ENCODE peak calls at places on chromosomes 1 and 21, in five cellular contexts. One of them, this sample, is unnamed.

GRCh38 chr21:42983102-42983501 is 8.7 kb downstream of the PKNOX1 start:
- DNase-seq in activated T-helper 1 cell treated with anti-CD3 and anti-CD28 coated beads, Interleukin-2, amount 50 U/mL, for 16 hours: no peak
- DNase-seq in left ventricle myocardium inferior: no peak
- DNase-seq in NCI-H460: no peak
- DNase-seq in AG10803: no peak
- DNase-seq in this sample: no peak

GRCh38 chr1:205939690-205940330 is 3.4 kb downstream of the SLC26A9 start:
- DNase-seq in AG10803: no peak
- DNase-seq in left ventricle myocardium inferior: no peak
- DNase-seq in activated T-helper 1 cell treated with anti-CD3 and anti-CD28 coated beads, Interleukin-2, amount 50 U/mL, for 16 hours: no peak
- DNase-seq in NCI-H460: no peak
- DNase-seq in this sample: no peak

GRCh38 chr1:27727126-27727525 is 1.4 kb downstream of the FAM76A start:
- DNase-seq in AG10803: peak
- DNase-seq in left ventricle myocardium inferior: no peak
- DNase-seq in NCI-H460: no peak
- DNase-seq in activated T-helper 1 cell treated with anti-CD3 and anti-CD28 coated beads, Interleukin-2, amount 50 U/mL, for 16 hours: no peak
- DNase-seq in this sample: no peak

GRCh38 chr1:24070821-24071393 is 41.0 kb downstream of the MYOM3 start:
- DNase-seq in NCI-H460: peak
- DNase-seq in AG10803: peak
- DNase-seq in activated T-helper 1 cell treated with anti-CD3 and anti-CD28 coated beads, Interleukin-2, amount 50 U/mL, for 16 hours: peak
- DNase-seq in left ventricle myocardium inferior: peak
- DNase-seq in this sample: peak

GRCh38 chr21:43812957-43813730 is 23.8 kb downstream of the RRP1 start:
- DNase-seq in AG10803: no peak
- DNase-seq in activated T-helper 1 cell treated with anti-CD3 and anti-CD28 coated beads, Interleukin-2, amount 50 U/mL, for 16 hours: no peak
- DNase-seq in NCI-H460: no peak
- DNase-seq in left ventricle myocardium inferior: no peak
- DNase-seq in this sample: no peak

GRCh38 chr1:31548518-31548898 is 27.8 kb upstream of the TINAGL1 start:
- DNase-seq in NCI-H460: no peak
- DNase-seq in activated T-helper 1 cell treated with anti-CD3 and anti-CD28 coated beads, Interleukin-2, amount 50 U/mL, for 16 hours: no peak
- DNase-seq in AG10803: no peak
- DNase-seq in left ventricle myocardium inferior: no peak
- DNase-seq in this sample: no peak

GRCh38 chr1:114745351-114745750 is 12.4 kb downstream of the CSDE1 start:
- DNase-seq in left ventricle myocardium inferior: no peak
- DNase-seq in activated T-helper 1 cell treated with anti-CD3 and anti-CD28 coated beads, Interleukin-2, amount 50 U/mL, for 16 hours: no peak
- DNase-seq in NCI-H460: no peak
- DNase-seq in AG10803: peak
- DNase-seq in this sample: no peak

GRCh38 chr1:225911207-225912130 is 12.6 kb downstream of the PYCR2 start:
- DNase-seq in left ventricle myocardium inferior: peak
- DNase-seq in NCI-H460: peak
- DNase-seq in activated T-helper 1 cell treated with anti-CD3 and anti-CD28 coated beads, Interleukin-2, amount 50 U/mL, for 16 hours: peak
- DNase-seq in AG10803: peak
- DNase-seq in this sample: no peak

GRCh38 chr1:27336756-27337155 is 5.1 kb upstream of the SYTL1 start:
- DNase-seq in activated T-helper 1 cell treated with anti-CD3 and anti-CD28 coated beads, Interleukin-2, amount 50 U/mL, for 16 hours: no peak
- DNase-seq in AG10803: no peak
- DNase-seq in NCI-H460: no peak
- DNase-seq in left ventricle myocardium inferior: no peak
- DNase-seq in this sample: no peak

GRCh38 chr1:21816602-21817302 is 4.7 kb downstream of the LDLRAD2 start:
- DNase-seq in activated T-helper 1 cell treated with anti-CD3 and anti-CD28 coated beads, Interleukin-2, amount 50 U/mL, for 16 hours: no peak
- DNase-seq in NCI-H460: no peak
- DNase-seq in AG10803: peak
- DNase-seq in left ventricle myocardium inferior: no peak
- DNase-seq in this sample: no peak

GRCh38 chr1:101152633-101153032 is 84.2 kb upstream of the S1PR1 start:
- DNase-seq in NCI-H460: no peak
- DNase-seq in left ventricle myocardium inferior: no peak
- DNase-seq in activated T-helper 1 cell treated with anti-CD3 and anti-CD28 coated beads, Interleukin-2, amount 50 U/mL, for 16 hours: no peak
- DNase-seq in AG10803: no peak
- DNase-seq in this sample: no peak

GRCh38 chr1:167273027-167273800 is 52.5 kb downstream of the POU2F1 start:
- DNase-seq in activated T-helper 1 cell treated with anti-CD3 and anti-CD28 coated beads, Interleukin-2, amount 50 U/mL, for 16 hours: no peak
- DNase-seq in left ventricle myocardium inferior: no peak
- DNase-seq in AG10803: peak
- DNase-seq in NCI-H460: no peak
- DNase-seq in this sample: no peak

GRCh38 chr1:42860339-42861013 is 14.1 kb downstream of the ZNF691 start:
- DNase-seq in left ventricle myocardium inferior: no peak
- DNase-seq in activated T-helper 1 cell treated with anti-CD3 and anti-CD28 coated beads, Interleukin-2, amount 50 U/mL, for 16 hours: no peak
- DNase-seq in NCI-H460: no peak
- DNase-seq in AG10803: no peak
- DNase-seq in this sample: no peak

GRCh38 chr1:184745929-184746583 is 8.6 kb downstream of the EDEM3 start:
- DNase-seq in AG10803: no peak
- DNase-seq in activated T-helper 1 cell treated with anti-CD3 and anti-CD28 coated beads, Interleukin-2, amount 50 U/mL, for 16 hours: no peak
- DNase-seq in left ventricle myocardium inferior: no peak
- DNase-seq in NCI-H460: no peak
- DNase-seq in this sample: no peak

GRCh38 chr1:152018537-152018936 is 18.3 kb downstream of the S100A11 start:
- DNase-seq in activated T-helper 1 cell treated with anti-CD3 and anti-CD28 coated beads, Interleukin-2, amount 50 U/mL, for 16 hours: no peak
- DNase-seq in NCI-H460: no peak
- DNase-seq in left ventricle myocardium inferior: no peak
- DNase-seq in AG10803: no peak
- DNase-seq in this sample: no peak

GRCh38 chr21:43634618-43635017 is 24.7 kb downstream of the HSF2BP start:
- DNase-seq in activated T-helper 1 cell treated with anti-CD3 and anti-CD28 coated beads, Interleukin-2, amount 50 U/mL, for 16 hours: no peak
- DNase-seq in AG10803: peak
- DNase-seq in left ventricle myocardium inferior: no peak
- DNase-seq in NCI-H460: no peak
- DNase-seq in this sample: no peak

GRCh38 chr1:5933050-5933449 is 59.2 kb downstream of the NPHP4 start:
- DNase-seq in activated T-helper 1 cell treated with anti-CD3 and anti-CD28 coated beads, Interleukin-2, amount 50 U/mL, for 16 hours: no peak
- DNase-seq in left ventricle myocardium inferior: no peak
- DNase-seq in NCI-H460: no peak
- DNase-seq in AG10803: no peak
- DNase-seq in this sample: no peak

GRCh38 chr1:228152918-228153258 is 3.2 kb downstream of the GJC2 start:
- DNase-seq in left ventricle myocardium inferior: peak
- DNase-seq in NCI-H460: no peak
- DNase-seq in AG10803: no peak
- DNase-seq in activated T-helper 1 cell treated with anti-CD3 and anti-CD28 coated beads, Interleukin-2, amount 50 U/mL, for 16 hours: no peak
- DNase-seq in this sample: no peak

GRCh38 chr1:10720635-10721034 is 75.8 kb downstream of the CASZ1 start:
- DNase-seq in AG10803: no peak
- DNase-seq in NCI-H460: no peak
- DNase-seq in activated T-helper 1 cell treated with anti-CD3 and anti-CD28 coated beads, Interleukin-2, amount 50 U/mL, for 16 hours: no peak
- DNase-seq in left ventricle myocardium inferior: no peak
- DNase-seq in this sample: no peak

GRCh38 chr1:201009967-201010645 is 13.4 kb downstream of the KIF21B start:
- DNase-seq in activated T-helper 1 cell treated with anti-CD3 and anti-CD28 coated beads, Interleukin-2, amount 50 U/mL, for 16 hours: no peak
- DNase-seq in left ventricle myocardium inferior: no peak
- DNase-seq in AG10803: no peak
- DNase-seq in NCI-H460: no peak
- DNase-seq in this sample: no peak

GRCh38 chr21:33127154-33127893 is 57.4 kb downstream of the OLIG1 start:
- DNase-seq in NCI-H460: peak
- DNase-seq in left ventricle myocardium inferior: peak
- DNase-seq in AG10803: peak
- DNase-seq in activated T-helper 1 cell treated with anti-CD3 and anti-CD28 coated beads, Interleukin-2, amount 50 U/mL, for 16 hours: peak
- DNase-seq in this sample: no peak

GRCh38 chr1:173753830-173754229 is 39.0 kb downstream of the KLHL20 start:
- DNase-seq in left ventricle myocardium inferior: no peak
- DNase-seq in NCI-H460: no peak
- DNase-seq in AG10803: no peak
- DNase-seq in activated T-helper 1 cell treated with anti-CD3 and anti-CD28 coated beads, Interleukin-2, amount 50 U/mL, for 16 hours: no peak
- DNase-seq in this sample: no peak

GRCh38 chr1:204723131-204723787 is 37.7 kb upstream of the LRRN2 start:
- DNase-seq in activated T-helper 1 cell treated with anti-CD3 and anti-CD28 coated beads, Interleukin-2, amount 50 U/mL, for 16 hours: no peak
- DNase-seq in left ventricle myocardium inferior: no peak
- DNase-seq in AG10803: no peak
- DNase-seq in NCI-H460: no peak
- DNase-seq in this sample: no peak

GRCh38 chr1:39892611-39893595 is 8.8 kb downstream of the MYCL start:
- DNase-seq in activated T-helper 1 cell treated with anti-CD3 and anti-CD28 coated beads, Interleukin-2, amount 50 U/mL, for 16 hours: no peak
- DNase-seq in left ventricle myocardium inferior: no peak
- DNase-seq in AG10803: peak
- DNase-seq in NCI-H460: no peak
- DNase-seq in this sample: peak

GRCh38 chr21:42479582-42479981 is 16.4 kb downstream of the RSPH1 start:
- DNase-seq in AG10803: no peak
- DNase-seq in left ventricle myocardium inferior: no peak
- DNase-seq in NCI-H460: no peak
- DNase-seq in activated T-helper 1 cell treated with anti-CD3 and anti-CD28 coated beads, Interleukin-2, amount 50 U/mL, for 16 hours: no peak
- DNase-seq in this sample: no peak

GRCh38 chr1:184299796-184300195 is 87.0 kb upstream of the C1orf21 start:
- DNase-seq in activated T-helper 1 cell treated with anti-CD3 and anti-CD28 coated beads, Interleukin-2, amount 50 U/mL, for 16 hours: no peak
- DNase-seq in NCI-H460: no peak
- DNase-seq in AG10803: no peak
- DNase-seq in left ventricle myocardium inferior: no peak
- DNase-seq in this sample: no peak

GRCh38 chr1:205042911-205043806 is at the start of gene CNTN2:
- DNase-seq in AG10803: no peak
- DNase-seq in left ventricle myocardium inferior: no peak
- DNase-seq in NCI-H460: no peak
- DNase-seq in activated T-helper 1 cell treated with anti-CD3 and anti-CD28 coated beads, Interleukin-2, amount 50 U/mL, for 16 hours: no peak
- DNase-seq in this sample: no peak

GRCh38 chr21:25329227-25329626 is 278.1 kb downstream of the MRPL39 start:
- DNase-seq in activated T-helper 1 cell treated with anti-CD3 and anti-CD28 coated beads, Interleukin-2, amount 50 U/mL, for 16 hours: no peak
- DNase-seq in left ventricle myocardium inferior: no peak
- DNase-seq in NCI-H460: peak
- DNase-seq in AG10803: peak
- DNase-seq in this sample: no peak

GRCh38 chr1:56061824-56062223 is 517.5 kb downstream of the PLPP3 start:
- DNase-seq in AG10803: no peak
- DNase-seq in NCI-H460: no peak
- DNase-seq in activated T-helper 1 cell treated with anti-CD3 and anti-CD28 coated beads, Interleukin-2, amount 50 U/mL, for 16 hours: no peak
- DNase-seq in left ventricle myocardium inferior: no peak
- DNase-seq in this sample: no peak